ENCODE peak calls at places on chromosomes 12 and 14, in six cellular contexts. One of them, this sample, is unnamed.

GRCh38 chr12:71685961-71686657 is at the start of gene TMEM19:
- DNase-seq in lung: peak; percentile 90
- DNase-seq in A673: peak; percentile 91
- DNase-seq in AG04450: peak; percentile 62
- DNase-seq in upper lobe of left lung: peak; percentile 96
- DNase-seq in transverse colon: peak; percentile 93
- DNase-seq in this sample: peak; percentile 92

GRCh38 chr12:26164118-26164517 is 31.3 kb upstream of the SSPN start:
- DNase-seq in upper lobe of left lung: no peak
- DNase-seq in lung: no peak
- DNase-seq in A673: no peak
- DNase-seq in transverse colon: no peak
- DNase-seq in AG04450: no peak
- DNase-seq in this sample: no peak

GRCh38 chr14:34087556-34087955 is 136.7 kb upstream of the EGLN3 start:
- DNase-seq in transverse colon: no peak
- DNase-seq in A673: no peak
- DNase-seq in AG04450: no peak
- DNase-seq in lung: no peak
- DNase-seq in upper lobe of left lung: no peak
- DNase-seq in this sample: no peak

GRCh38 chr14:72256055-72256454 is 323.8 kb downstream of the RGS6 start:
- DNase-seq in AG04450: no peak
- DNase-seq in upper lobe of left lung: no peak
- DNase-seq in A673: no peak
- DNase-seq in transverse colon: no peak
- DNase-seq in lung: no peak
- DNase-seq in this sample: no peak

GRCh38 chr14:59236195-59236594 is 47.7 kb downstream of the DAAM1 start:
- DNase-seq in lung: no peak
- DNase-seq in A673: no peak
- DNase-seq in upper lobe of left lung: no peak
- DNase-seq in AG04450: no peak
- DNase-seq in transverse colon: no peak
- DNase-seq in this sample: no peak

GRCh38 chr14:21734457-21735074 is 60.9 kb upstream of the OR4E1 start:
- DNase-seq in lung: no peak
- DNase-seq in AG04450: no peak
- DNase-seq in upper lobe of left lung: no peak
- DNase-seq in A673: peak; percentile 88
- DNase-seq in transverse colon: no peak
- DNase-seq in this sample: no peak

GRCh38 chr14:33879684-33880286 is 71.1 kb downstream of the EGLN3 start:
- DNase-seq in upper lobe of left lung: no peak
- DNase-seq in AG04450: no peak
- DNase-seq in A673: no peak
- DNase-seq in transverse colon: no peak
- DNase-seq in lung: no peak
- DNase-seq in this sample: no peak

GRCh38 chr12:9134981-9135628 is 19.4 kb upstream of the A2M start:
- DNase-seq in lung: no peak
- DNase-seq in A673: no peak
- DNase-seq in AG04450: no peak
- DNase-seq in upper lobe of left lung: peak; percentile 63
- DNase-seq in transverse colon: no peak
- DNase-seq in this sample: no peak

GRCh38 chr12:48489012-48489411 is 6.7 kb downstream of the C12orf54 start:
- DNase-seq in A673: no peak
- DNase-seq in lung: no peak
- DNase-seq in transverse colon: no peak
- DNase-seq in upper lobe of left lung: no peak
- DNase-seq in AG04450: peak; percentile 3
- DNase-seq in this sample: no peak

GRCh38 chr12:94798107-94798506 is 147.8 kb upstream of the TMCC3 start:
- DNase-seq in upper lobe of left lung: no peak
- DNase-seq in AG04450: no peak
- DNase-seq in lung: no peak
- DNase-seq in transverse colon: no peak
- DNase-seq in A673: no peak
- DNase-seq in this sample: no peak

GRCh38 chr12:94792690-94793089 is 142.3 kb upstream of the TMCC3 start:
- DNase-seq in A673: no peak
- DNase-seq in AG04450: no peak
- DNase-seq in lung: no peak
- DNase-seq in transverse colon: no peak
- DNase-seq in upper lobe of left lung: no peak
- DNase-seq in this sample: no peak

GRCh38 chr12:94795053-94795452 is 144.7 kb upstream of the TMCC3 start:
- DNase-seq in transverse colon: no peak
- DNase-seq in upper lobe of left lung: no peak
- DNase-seq in A673: no peak
- DNase-seq in AG04450: no peak
- DNase-seq in lung: no peak
- DNase-seq in this sample: no peak

GRCh38 chr12:94793191-94793595 is 142.8 kb upstream of the TMCC3 start:
- DNase-seq in AG04450: no peak
- DNase-seq in upper lobe of left lung: peak; percentile 36
- DNase-seq in A673: no peak
- DNase-seq in transverse colon: no peak
- DNase-seq in lung: no peak
- DNase-seq in this sample: peak; percentile 38

GRCh38 chr12:94795520-94795919 is 145.2 kb upstream of the TMCC3 start:
- DNase-seq in upper lobe of left lung: no peak
- DNase-seq in transverse colon: no peak
- DNase-seq in A673: peak; percentile 17
- DNase-seq in AG04450: no peak
- DNase-seq in lung: no peak
- DNase-seq in this sample: no peak
- TF ChIP-seq CTCF in upper lobe of left lung: no peak
- TF ChIP-seq CTCF in transverse colon: no peak
- TF ChIP-seq CTCF in A673: no peak
- TF ChIP-seq CTCF in AG04450: peak; percentile 16
- TF ChIP-seq CTCF in lung: no peak
- TF ChIP-seq CTCF in this sample: no peak

GRCh38 chr12:69679119-69679518 is 20.0 kb downstream of the BEST3 start:
- DNase-seq in A673: no peak
- DNase-seq in upper lobe of left lung: no peak
- DNase-seq in AG04450: no peak
- DNase-seq in lung: no peak
- DNase-seq in transverse colon: no peak
- DNase-seq in this sample: no peak
- TF ChIP-seq CTCF in A673: no peak
- TF ChIP-seq CTCF in upper lobe of left lung: no peak
- TF ChIP-seq CTCF in AG04450: no peak
- TF ChIP-seq CTCF in lung: no peak
- TF ChIP-seq CTCF in transverse colon: no peak
- TF ChIP-seq CTCF in this sample: no peak

DNA sequence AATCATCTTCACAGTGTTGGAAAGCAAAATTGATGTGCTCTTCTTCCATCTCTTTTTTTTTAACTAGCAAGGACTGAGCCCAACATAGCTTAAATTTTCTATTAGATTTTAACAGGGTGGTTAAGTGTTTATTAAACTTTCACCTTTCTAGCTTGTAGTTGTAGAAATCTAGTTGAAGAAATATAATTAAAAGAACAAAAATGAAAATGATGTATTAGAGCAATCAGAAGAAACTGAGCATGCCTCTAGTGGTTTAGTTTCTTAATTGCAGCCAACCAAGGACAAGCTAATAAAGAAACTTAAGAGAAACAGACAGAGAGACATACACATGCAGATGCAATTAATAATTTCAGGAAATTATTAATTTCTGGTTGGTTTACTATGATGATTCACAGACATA is 673.0 kb upstream of the LMO3 start:
- DNase-seq in AG04450: no peak
- DNase-seq in lung: no peak
- DNase-seq in transverse colon: no peak
- DNase-seq in A673: peak; percentile 9
- DNase-seq in upper lobe of left lung: no peak
- DNase-seq in this sample: no peak
- TF ChIP-seq CTCF in AG04450: no peak
- TF ChIP-seq CTCF in lung: no peak
- TF ChIP-seq CTCF in transverse colon: no peak
- TF ChIP-seq CTCF in A673: peak; percentile 62
- TF ChIP-seq CTCF in upper lobe of left lung: no peak
- TF ChIP-seq CTCF in this sample: peak; percentile 66

DNA sequence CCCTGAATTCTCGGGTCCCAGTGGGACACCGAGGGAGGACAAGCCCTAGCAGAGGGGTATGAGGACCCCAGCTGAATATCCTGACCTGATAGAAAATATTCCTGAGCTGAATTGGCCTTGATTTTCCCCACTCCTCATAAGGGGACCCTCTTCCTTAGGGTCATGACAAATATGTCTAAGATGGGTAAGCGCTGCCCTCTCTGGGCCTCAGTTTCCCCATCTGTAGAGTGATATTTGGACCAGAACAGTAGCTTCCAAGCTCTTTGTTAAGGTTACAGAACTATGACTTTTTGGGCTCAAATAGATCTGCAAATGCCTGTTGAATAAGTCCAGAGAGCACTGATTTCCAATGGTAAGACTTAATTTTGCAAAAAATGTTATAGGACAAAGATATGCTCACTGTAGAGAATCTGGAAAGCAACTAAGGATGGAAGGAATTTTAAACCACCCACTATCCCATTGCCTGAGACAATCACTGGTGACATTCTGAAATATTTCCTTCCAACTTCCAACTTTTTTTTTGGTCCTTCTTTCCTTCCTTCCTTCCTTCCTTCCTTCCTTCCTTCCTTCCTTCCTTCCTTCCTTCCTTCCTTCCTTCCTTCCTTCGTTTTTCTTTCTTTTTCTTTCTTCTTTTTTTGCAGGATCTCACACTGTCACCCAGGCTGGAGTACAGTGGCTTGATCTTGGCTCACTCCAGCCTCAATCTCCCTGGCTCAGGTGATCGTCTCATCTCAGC is 32.0 kb downstream of the MYL2 start:
- DNase-seq in AG04450: no peak
- DNase-seq in transverse colon: no peak
- DNase-seq in lung: no peak
- DNase-seq in upper lobe of left lung: no peak
- DNase-seq in A673: peak; percentile 49
- DNase-seq in this sample: no peak
- TF ChIP-seq CTCF in AG04450: no peak
- TF ChIP-seq CTCF in transverse colon: peak; percentile 12
- TF ChIP-seq CTCF in lung: no peak
- TF ChIP-seq CTCF in upper lobe of left lung: no peak
- TF ChIP-seq CTCF in A673: peak; percentile 15
- TF ChIP-seq CTCF in this sample: peak; percentile 33

GRCh38 chr14:43503508-43503907 is 1003.6 kb downstream of the FSCB start:
- DNase-seq in transverse colon: no peak
- DNase-seq in AG04450: no peak
- DNase-seq in A673: peak; percentile 66
- DNase-seq in upper lobe of left lung: no peak
- DNase-seq in lung: no peak
- DNase-seq in this sample: no peak
- TF ChIP-seq CTCF in transverse colon: no peak
- TF ChIP-seq CTCF in AG04450: no peak
- TF ChIP-seq CTCF in A673: peak; percentile 58
- TF ChIP-seq CTCF in upper lobe of left lung: no peak
- TF ChIP-seq CTCF in lung: no peak
- TF ChIP-seq CTCF in this sample: no peak

DNA sequence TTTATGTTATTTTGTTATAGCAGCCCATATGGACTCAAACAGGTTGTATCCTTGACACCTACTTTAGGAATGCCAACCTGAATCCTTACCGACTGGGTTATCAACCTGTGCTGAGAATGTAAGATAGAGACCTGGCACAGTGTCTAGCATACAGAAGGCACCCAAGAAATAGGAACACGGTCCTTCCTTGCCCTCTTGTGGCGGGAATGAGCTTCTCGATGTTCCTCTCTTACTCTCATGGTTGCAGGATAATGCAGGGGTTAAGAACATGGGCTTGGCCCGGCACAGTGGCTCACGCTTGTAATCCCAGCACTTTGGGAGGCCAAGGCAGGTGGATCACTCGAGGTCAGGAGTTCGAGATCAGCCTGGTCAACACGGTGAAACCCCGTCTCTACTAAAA is 6.5 kb downstream of the C12orf43 start:
- DNase-seq in upper lobe of left lung: no peak
- DNase-seq in lung: no peak
- DNase-seq in transverse colon: peak; percentile 72
- DNase-seq in AG04450: no peak
- DNase-seq in A673: peak; percentile 57
- DNase-seq in this sample: peak; percentile 47
- TF ChIP-seq CTCF in upper lobe of left lung: no peak
- TF ChIP-seq CTCF in lung: no peak
- TF ChIP-seq CTCF in transverse colon: peak; percentile 31
- TF ChIP-seq CTCF in AG04450: peak; percentile 56
- TF ChIP-seq CTCF in A673: peak; percentile 49
- TF ChIP-seq CTCF in this sample: peak; percentile 23

DNA sequence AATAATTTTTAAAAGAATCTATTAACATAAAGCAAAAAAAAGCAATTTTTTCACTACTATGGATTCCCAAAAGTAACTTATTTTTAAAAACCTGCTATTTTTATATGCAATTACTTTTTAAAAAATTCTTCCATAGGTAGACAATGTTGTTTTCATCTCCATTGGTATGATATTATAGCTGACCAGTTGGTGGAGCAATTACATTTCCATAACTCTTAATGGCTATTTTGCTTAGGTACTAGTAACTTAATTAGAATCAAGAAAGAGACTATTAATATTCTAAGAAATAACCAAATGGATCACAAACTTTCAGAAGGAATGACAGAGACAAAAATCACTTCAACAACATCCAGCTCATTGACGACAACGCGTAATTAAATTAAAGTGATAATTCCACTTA is 64.7 kb upstream of the PTCSC3 start:
- DNase-seq in A673: no peak
- DNase-seq in upper lobe of left lung: no peak
- DNase-seq in AG04450: no peak
- DNase-seq in lung: no peak
- DNase-seq in transverse colon: no peak
- DNase-seq in this sample: no peak
- TF ChIP-seq CTCF in A673: no peak
- TF ChIP-seq CTCF in upper lobe of left lung: no peak
- TF ChIP-seq CTCF in AG04450: peak; percentile 12
- TF ChIP-seq CTCF in lung: no peak
- TF ChIP-seq CTCF in transverse colon: no peak
- TF ChIP-seq CTCF in this sample: no peak